ENCODE peak calls at places on chromosomes 4 and X, in six cellular contexts. One of them, this sample, is unnamed.

GRCh38 chr4:56937262-56937661 is 29.6 kb downstream of the REST start:
- DNase-seq in COLO829: no peak
- DNase-seq in activated CD4-positive, alpha-beta T cell treated with anti-CD3 and anti-CD28 coated beads for 48 hours: no peak
- DNase-seq in SW 1271: peak; percentile 77
- DNase-seq in activated gamma-delta T cell treated with Interleukin-2 at 50 U/mL for 16 hours: no peak
- DNase-seq in stimulated activated CD4-positive, alpha-beta T cell treated with anti-CD3 and anti-CD28 coated beads, Interleukin-2, amount 100 ng/mL, for 48 hours: no peak
- DNase-seq in this sample: no peak

GRCh38 chr4:152248347-152248746 is 287.5 kb downstream of the FBXW7 start:
- DNase-seq in COLO829: no peak
- DNase-seq in activated CD4-positive, alpha-beta T cell treated with anti-CD3 and anti-CD28 coated beads for 48 hours: no peak
- DNase-seq in stimulated activated CD4-positive, alpha-beta T cell treated with anti-CD3 and anti-CD28 coated beads, Interleukin-2, amount 100 ng/mL, for 48 hours: no peak
- DNase-seq in SW 1271: no peak
- DNase-seq in activated gamma-delta T cell treated with Interleukin-2 at 50 U/mL for 16 hours: no peak
- DNase-seq in this sample: no peak

GRCh38 chr4:79281577-79282359 is 44.1 kb downstream of the NAA11 start:
- DNase-seq in COLO829: no peak
- DNase-seq in stimulated activated CD4-positive, alpha-beta T cell treated with anti-CD3 and anti-CD28 coated beads, Interleukin-2, amount 100 ng/mL, for 48 hours: no peak
- DNase-seq in activated gamma-delta T cell treated with Interleukin-2 at 50 U/mL for 16 hours: no peak
- DNase-seq in activated CD4-positive, alpha-beta T cell treated with anti-CD3 and anti-CD28 coated beads for 48 hours: no peak
- DNase-seq in SW 1271: no peak
- DNase-seq in this sample: no peak

GRCh38 chrX:124086411-124086810 is 124.9 kb downstream of the STAG2 start:
- DNase-seq in activated gamma-delta T cell treated with Interleukin-2 at 50 U/mL for 16 hours: no peak
- DNase-seq in COLO829: no peak
- DNase-seq in stimulated activated CD4-positive, alpha-beta T cell treated with anti-CD3 and anti-CD28 coated beads, Interleukin-2, amount 100 ng/mL, for 48 hours: peak; percentile 10
- DNase-seq in activated CD4-positive, alpha-beta T cell treated with anti-CD3 and anti-CD28 coated beads for 48 hours: peak; percentile 35
- DNase-seq in SW 1271: no peak
- DNase-seq in this sample: no peak

GRCh38 chr4:124711469-124712416 is 789 bp downstream of the ANKRD50 start:
- DNase-seq in activated gamma-delta T cell treated with Interleukin-2 at 50 U/mL for 16 hours: no peak
- DNase-seq in stimulated activated CD4-positive, alpha-beta T cell treated with anti-CD3 and anti-CD28 coated beads, Interleukin-2, amount 100 ng/mL, for 48 hours: peak; percentile 1
- DNase-seq in COLO829: peak; percentile 73
- DNase-seq in activated CD4-positive, alpha-beta T cell treated with anti-CD3 and anti-CD28 coated beads for 48 hours: peak; percentile 16
- DNase-seq in SW 1271: peak; percentile 65
- DNase-seq in this sample: peak; percentile 20

GRCh38 chr4:24722026-24722568 is 73.3 kb upstream of the SOD3 start:
- DNase-seq in SW 1271: no peak
- DNase-seq in activated gamma-delta T cell treated with Interleukin-2 at 50 U/mL for 16 hours: no peak
- DNase-seq in activated CD4-positive, alpha-beta T cell treated with anti-CD3 and anti-CD28 coated beads for 48 hours: no peak
- DNase-seq in COLO829: no peak
- DNase-seq in stimulated activated CD4-positive, alpha-beta T cell treated with anti-CD3 and anti-CD28 coated beads, Interleukin-2, amount 100 ng/mL, for 48 hours: no peak
- DNase-seq in this sample: no peak

GRCh38 chrX:71095555-71095970 is at the start of gene FOXO4:
- DNase-seq in activated gamma-delta T cell treated with Interleukin-2 at 50 U/mL for 16 hours: peak; percentile 86
- DNase-seq in activated CD4-positive, alpha-beta T cell treated with anti-CD3 and anti-CD28 coated beads for 48 hours: peak; percentile 90
- DNase-seq in stimulated activated CD4-positive, alpha-beta T cell treated with anti-CD3 and anti-CD28 coated beads, Interleukin-2, amount 100 ng/mL, for 48 hours: peak; percentile 70
- DNase-seq in SW 1271: peak; percentile 78
- DNase-seq in COLO829: peak; percentile 93
- DNase-seq in this sample: peak; percentile 87

GRCh38 chr4:165489786-165490185 is 111.0 kb downstream of the CPE start:
- DNase-seq in SW 1271: no peak
- DNase-seq in activated CD4-positive, alpha-beta T cell treated with anti-CD3 and anti-CD28 coated beads for 48 hours: no peak
- DNase-seq in activated gamma-delta T cell treated with Interleukin-2 at 50 U/mL for 16 hours: no peak
- DNase-seq in COLO829: no peak
- DNase-seq in stimulated activated CD4-positive, alpha-beta T cell treated with anti-CD3 and anti-CD28 coated beads, Interleukin-2, amount 100 ng/mL, for 48 hours: no peak
- DNase-seq in this sample: no peak

GRCh38 chr4:16750882-16751642 is 147.4 kb downstream of the LDB2 start:
- DNase-seq in stimulated activated CD4-positive, alpha-beta T cell treated with anti-CD3 and anti-CD28 coated beads, Interleukin-2, amount 100 ng/mL, for 48 hours: no peak
- DNase-seq in COLO829: no peak
- DNase-seq in SW 1271: no peak
- DNase-seq in activated CD4-positive, alpha-beta T cell treated with anti-CD3 and anti-CD28 coated beads for 48 hours: no peak
- DNase-seq in activated gamma-delta T cell treated with Interleukin-2 at 50 U/mL for 16 hours: no peak
- DNase-seq in this sample: no peak

GRCh38 chrX:81206471-81206870 is 4.6 kb downstream of the SH3BGRL start:
- DNase-seq in SW 1271: no peak
- DNase-seq in COLO829: no peak
- DNase-seq in stimulated activated CD4-positive, alpha-beta T cell treated with anti-CD3 and anti-CD28 coated beads, Interleukin-2, amount 100 ng/mL, for 48 hours: no peak
- DNase-seq in activated gamma-delta T cell treated with Interleukin-2 at 50 U/mL for 16 hours: no peak
- DNase-seq in activated CD4-positive, alpha-beta T cell treated with anti-CD3 and anti-CD28 coated beads for 48 hours: no peak
- DNase-seq in this sample: no peak

GRCh38 chrX:14675500-14675899 is 146.2 kb downstream of the GLRA2 start:
- DNase-seq in activated gamma-delta T cell treated with Interleukin-2 at 50 U/mL for 16 hours: no peak
- DNase-seq in stimulated activated CD4-positive, alpha-beta T cell treated with anti-CD3 and anti-CD28 coated beads, Interleukin-2, amount 100 ng/mL, for 48 hours: no peak
- DNase-seq in COLO829: no peak
- DNase-seq in activated CD4-positive, alpha-beta T cell treated with anti-CD3 and anti-CD28 coated beads for 48 hours: no peak
- DNase-seq in SW 1271: no peak
- DNase-seq in this sample: no peak

GRCh38 chrX:79477691-79478090 is 110.6 kb upstream of the ITM2A start:
- DNase-seq in stimulated activated CD4-positive, alpha-beta T cell treated with anti-CD3 and anti-CD28 coated beads, Interleukin-2, amount 100 ng/mL, for 48 hours: no peak
- DNase-seq in activated gamma-delta T cell treated with Interleukin-2 at 50 U/mL for 16 hours: no peak
- DNase-seq in SW 1271: no peak
- DNase-seq in COLO829: peak; percentile 1
- DNase-seq in activated CD4-positive, alpha-beta T cell treated with anti-CD3 and anti-CD28 coated beads for 48 hours: no peak
- DNase-seq in this sample: no peak

GRCh38 chr4:2292679-2293108 is 30.8 kb upstream of the MXD4 start:
- DNase-seq in stimulated activated CD4-positive, alpha-beta T cell treated with anti-CD3 and anti-CD28 coated beads, Interleukin-2, amount 100 ng/mL, for 48 hours: no peak
- DNase-seq in COLO829: peak; percentile 12
- DNase-seq in activated gamma-delta T cell treated with Interleukin-2 at 50 U/mL for 16 hours: no peak
- DNase-seq in SW 1271: no peak
- DNase-seq in activated CD4-positive, alpha-beta T cell treated with anti-CD3 and anti-CD28 coated beads for 48 hours: no peak
- DNase-seq in this sample: no peak

GRCh38 chr4:181692965-181693364 is 550.2 kb upstream of the TENM3 start:
- DNase-seq in SW 1271: no peak
- DNase-seq in activated gamma-delta T cell treated with Interleukin-2 at 50 U/mL for 16 hours: no peak
- DNase-seq in stimulated activated CD4-positive, alpha-beta T cell treated with anti-CD3 and anti-CD28 coated beads, Interleukin-2, amount 100 ng/mL, for 48 hours: no peak
- DNase-seq in COLO829: no peak
- DNase-seq in activated CD4-positive, alpha-beta T cell treated with anti-CD3 and anti-CD28 coated beads for 48 hours: no peak
- DNase-seq in this sample: no peak

GRCh38 chr4:68984947-68985346 is 33.3 kb upstream of the UGT2A3 start:
- DNase-seq in stimulated activated CD4-positive, alpha-beta T cell treated with anti-CD3 and anti-CD28 coated beads, Interleukin-2, amount 100 ng/mL, for 48 hours: no peak
- DNase-seq in COLO829: no peak
- DNase-seq in activated CD4-positive, alpha-beta T cell treated with anti-CD3 and anti-CD28 coated beads for 48 hours: no peak
- DNase-seq in activated gamma-delta T cell treated with Interleukin-2 at 50 U/mL for 16 hours: no peak
- DNase-seq in SW 1271: no peak
- DNase-seq in this sample: no peak

GRCh38 chrX:136588060-136588459 is 56.0 kb downstream of the VGLL1 start:
- DNase-seq in activated gamma-delta T cell treated with Interleukin-2 at 50 U/mL for 16 hours: no peak
- DNase-seq in activated CD4-positive, alpha-beta T cell treated with anti-CD3 and anti-CD28 coated beads for 48 hours: no peak
- DNase-seq in SW 1271: no peak
- DNase-seq in stimulated activated CD4-positive, alpha-beta T cell treated with anti-CD3 and anti-CD28 coated beads, Interleukin-2, amount 100 ng/mL, for 48 hours: no peak
- DNase-seq in COLO829: no peak
- DNase-seq in this sample: no peak

GRCh38 chr4:46844325-46844917 is 64.6 kb downstream of the COX7B2 start:
- DNase-seq in activated gamma-delta T cell treated with Interleukin-2 at 50 U/mL for 16 hours: peak; percentile 28
- DNase-seq in COLO829: peak; percentile 4
- DNase-seq in activated CD4-positive, alpha-beta T cell treated with anti-CD3 and anti-CD28 coated beads for 48 hours: peak; percentile 60
- DNase-seq in stimulated activated CD4-positive, alpha-beta T cell treated with anti-CD3 and anti-CD28 coated beads, Interleukin-2, amount 100 ng/mL, for 48 hours: peak; percentile 50
- DNase-seq in SW 1271: peak; percentile 48
- DNase-seq in this sample: no peak

This sample was measured in B cell.